ENCODE peak calls at places on chromosome 9, in ten cellular contexts. C is testis; F is PC-3; E is substantia nigra; Q is fibroblast of lung; K is naive thymus-derived CD4-positive, alpha-beta T cell; R is tibial nerve; H is brain microvascular endothelial cell; M is uterus; I is transverse colon. Y is an unnamed sample.

GRCh38 chr9:93260290-93261066 is 76.5 kb downstream of the WNK2 start:
- DNase-seq in H (no peak), Q (no peak), E (no peak), R (no peak), I (peak; percentile 5), F (no peak), C (peak; percentile 8), K (peak; percentile 3), M (peak; percentile 9), Y (no peak)

GRCh38 chr9:18459958-18460584 is 13.9 kb upstream of the ADAMTSL1 start:
- DNase-seq in C (no peak), F (peak; percentile 94), M (no peak), E (no peak), K (no peak), H (peak; percentile 69), R (no peak), I (no peak), Q (peak; percentile 90), Y (no peak)

GRCh38 chr9:20570756-20571155 is 51.5 kb downstream of the MLLT3 start:
- DNase-seq in R (no peak), C (no peak), F (peak; percentile 58), K (no peak), Q (peak; percentile 85), M (no peak), E (no peak), I (no peak), H (no peak), Y (no peak)

GRCh38 chr9:13860926-13861325 is 453.0 kb downstream of the NFIB start:
- DNase-seq in C (no peak), F (peak; percentile 47), Q (peak; percentile 7), M (no peak), H (no peak), I (no peak), E (no peak), K (no peak), R (no peak), Y (no peak)

GRCh38 chr9:114911167-114911821 is 19.1 kb downstream of the TNFSF8 start:
- DNase-seq in M (no peak), C (peak; percentile 21), F (peak; percentile 74), Q (peak; percentile 60), H (no peak), R (no peak), E (no peak), I (no peak), K (no peak), Y (no peak)

GRCh38 chr9:77975023-77975422 is 56.6 kb downstream of the GNAQ start:
- DNase-seq in C (no peak), R (no peak), M (no peak), Q (no peak), H (no peak), F (no peak), K (no peak), E (no peak), I (no peak), Y (no peak)

GRCh38 chr9:136331030-136331429 is 3.7 kb downstream of the GPSM1 start:
- DNase-seq in Q (no peak), I (no peak), F (no peak), R (no peak), K (no peak), C (no peak), M (no peak), E (no peak), H (no peak), Y (no peak)

GRCh38 chr9:135074354-135075233 is 12.9 kb upstream of the OLFM1 start:
- DNase-seq in I (no peak), K (no peak), F (no peak), Q (no peak), M (no peak), E (no peak), H (no peak), C (no peak), R (no peak), Y (no peak)

GRCh38 chr9:136700309-136700708 is 12.1 kb upstream of the DIPK1B start:
- DNase-seq in M (no peak), R (no peak), I (no peak), H (no peak), E (no peak), K (no peak), F (peak; percentile 39), C (no peak), Q (peak; percentile 54), Y (no peak)

GRCh38 chr9:130756037-130756436 is 62.5 kb downstream of the EXOSC2 start:
- DNase-seq in K (no peak), R (no peak), C (no peak), F (no peak), I (no peak), E (no peak), M (no peak), Q (no peak), H (no peak), Y (no peak)

GRCh38 chr9:130759738-130760137 is 66.2 kb downstream of the EXOSC2 start:
- DNase-seq in R (no peak), E (no peak), Q (no peak), K (no peak), I (no peak), H (no peak), C (no peak), F (no peak), M (no peak), Y (no peak)

GRCh38 chr9:130755377-130756007 is 61.9 kb downstream of the EXOSC2 start:
- DNase-seq in E (no peak), Q (no peak), H (no peak), R (no peak), F (no peak), K (no peak), M (no peak), I (no peak), C (no peak), Y (no peak)

DNA sequence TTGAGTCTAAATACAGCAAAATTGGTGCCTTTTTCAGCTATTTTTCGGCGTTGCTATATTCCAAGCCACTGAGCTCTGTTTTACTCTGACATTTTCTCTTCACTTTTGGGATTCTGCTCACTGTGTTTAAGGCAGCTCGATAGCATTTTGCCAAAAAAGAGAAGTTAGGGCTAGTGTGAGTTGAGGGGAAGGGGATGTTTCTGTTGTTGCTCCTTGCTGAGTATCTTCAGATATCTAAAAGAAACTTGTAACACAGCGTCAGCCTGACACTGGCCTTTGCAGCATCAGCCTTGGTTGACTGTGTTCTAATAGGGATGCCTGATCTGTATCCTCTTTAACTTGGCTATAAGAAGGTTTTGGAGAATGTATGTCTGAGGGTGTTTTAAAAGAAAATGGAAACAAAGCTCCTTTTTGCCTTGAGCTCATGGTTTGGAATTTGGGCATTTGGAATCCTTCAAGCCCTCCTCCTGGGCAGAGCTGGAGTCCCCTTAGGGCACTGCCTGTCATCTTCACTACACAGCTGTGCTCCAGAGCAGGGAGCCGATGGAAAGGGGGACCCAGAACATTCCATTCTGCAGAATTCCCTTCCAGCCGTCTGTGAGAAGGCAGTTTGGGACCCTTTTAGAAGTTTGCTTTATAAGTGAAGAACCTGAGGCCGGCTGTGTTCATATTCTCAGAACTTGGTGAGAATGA is 63.0 kb downstream of the EXOSC2 start:
- DNase-seq in C (no peak), I (no peak), H (no peak), M (no peak), R (no peak), E (no peak), K (no peak), Q (no peak), F (no peak), Y (no peak)
- H3K27ac ChIP-seq in C (no peak overlapping the region), I (no peak overlapping the region), H (peak overlapping the region; percentile 29), M (no peak overlapping the region), R (peak overlapping the region; percentile 54), E (no peak overlapping the region), K (no peak overlapping the region), Q (no peak overlapping the region), F (no peak overlapping the region), Y (no peak overlapping the region)

GRCh38 chr9:91239367-91240111 is 122.2 kb downstream of the AUH start:
- DNase-seq in K (no peak), F (no peak), R (no peak), H (no peak), C (no peak), I (no peak), Q (no peak), M (no peak), E (no peak), Y (no peak)
- H3K27ac ChIP-seq in K (no peak overlapping the region), F (no peak overlapping the region), R (no peak overlapping the region), H (no peak overlapping the region), C (no peak overlapping the region), I (no peak overlapping the region), Q (no peak overlapping the region), M (no peak overlapping the region), E (no peak overlapping the region), Y (no peak overlapping the region)

GRCh38 chr9:124830593-124830992 is 22.7 kb upstream of the WDR38 start:
- DNase-seq in K (no peak), M (no peak), R (no peak), I (no peak), C (no peak), H (no peak), F (no peak), Q (no peak), E (no peak), Y (no peak)

GRCh38 chr9:124834586-124834985 is 18.7 kb upstream of the WDR38 start:
- DNase-seq in F (peak; percentile 85), K (no peak), H (no peak), C (no peak), E (no peak), R (no peak), I (no peak), Q (peak; percentile 70), M (no peak), Y (no peak)

GRCh38 chr9:124828679-124829669 is 24.3 kb upstream of the WDR38 start:
- DNase-seq in K (no peak), H (no peak), M (no peak), Q (no peak), R (no peak), I (no peak), C (no peak), F (no peak), E (no peak), Y (no peak)

GRCh38 chr9:124835026-124835501 is 18.2 kb upstream of the WDR38 start:
- DNase-seq in M (no peak), F (peak; percentile 81), E (no peak), Q (peak; percentile 87), I (peak; percentile 64), R (peak; percentile 74), K (no peak), C (peak; percentile 86), H (peak; percentile 91), Y (no peak)

GRCh38 chr9:124831642-124832364 is 21.5 kb upstream of the WDR38 start:
- DNase-seq in I (no peak), C (peak; percentile 74), E (no peak), H (no peak), F (no peak), M (no peak), R (no peak), K (no peak), Q (no peak), Y (no peak)
- H3K27ac ChIP-seq in I (peak overlapping the region; percentile 76), C (no peak overlapping the region), E (no peak overlapping the region), H (no peak overlapping the region), F (no peak overlapping the region), M (peak overlapping the region; percentile 88), R (peak overlapping the region; percentile 76), K (no peak overlapping the region), Q (peak overlapping the region; percentile 12), Y (no peak overlapping the region)

DNA sequence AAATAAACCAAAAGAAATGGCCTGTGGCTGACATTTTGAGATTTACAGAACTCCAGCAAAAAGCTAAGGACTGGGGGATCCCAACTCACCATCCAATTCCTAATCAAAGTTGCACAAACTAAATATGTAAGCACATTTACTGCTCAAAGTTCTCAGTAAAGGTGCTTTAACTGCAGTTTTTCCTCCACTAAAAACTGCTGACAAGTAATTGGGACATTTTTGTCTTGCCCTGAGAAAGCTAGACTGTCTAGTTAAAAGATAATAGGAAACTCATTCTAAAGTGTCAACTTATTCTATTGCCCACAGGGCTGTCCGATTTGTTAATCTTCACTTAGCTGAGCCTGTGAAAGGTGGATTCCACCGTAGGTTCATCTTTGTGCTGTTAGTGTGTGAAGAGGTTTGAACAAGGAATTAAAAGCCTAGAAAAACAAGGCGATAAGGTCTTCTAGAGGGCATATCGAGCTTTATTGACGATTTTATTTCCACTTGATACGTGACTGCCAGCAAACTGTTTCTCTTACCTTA is 1.0 kb downstream of the DOCK8 start:
- DNase-seq in H (no peak), R (no peak), E (no peak), F (no peak), I (no peak), C (no peak), M (no peak), Q (no peak), K (no peak), Y (no peak)
- H3K27ac ChIP-seq in H (no peak overlapping the region), R (peak overlapping the region; percentile 83), E (peak overlapping the region; percentile 58), F (no peak overlapping the region), I (peak overlapping the region; percentile 86), C (peak overlapping the region; percentile 87), M (peak overlapping the region; percentile 68), Q (no peak overlapping the region), K (no peak overlapping the region), Y (peak overlapping the region; percentile 57)